ENCODE peak calls at places on chromosome 4, in nine cellular contexts. P is SK-N-SH, Y is A549, I is upper lobe of left lung, G is ovary, J is suprapubic skin, H is transverse colon, S is stomach, C is esophagus muscularis mucosa. X is an unnamed sample.
A peak's percentile ranks its signal among the peaks of the same experiment; 100 is the strongest.

GRCh38 chr4:87012265-87012953 is 77.6 kb downstream of the AFF1 start:
- DNase-seq in H (no peak), Y (peak; percentile 64), I (no peak), C (no peak), P (no peak), J (no peak), G (no peak), S (peak; percentile 45), X (no peak)

GRCh38 chr4:161990721-161991120 is 173.1 kb downstream of the FSTL5 start:
- DNase-seq in S (no peak), I (no peak), H (no peak), C (no peak), J (no peak), G (no peak), P (no peak), Y (no peak), X (no peak)

GRCh38 chr4:65791807-65792308 is 121.6 kb upstream of the EPHA5 start:
- DNase-seq in Y (peak; percentile 4), I (no peak), S (no peak), J (no peak), P (no peak), G (no peak), H (no peak), C (no peak), X (no peak)

GRCh38 chr4:36053931-36054330 is 190.4 kb downstream of the ARAP2 start:
- DNase-seq in S (no peak), P (no peak), C (no peak), Y (no peak), I (no peak), J (no peak), H (no peak), G (no peak), X (no peak)

GRCh38 chr4:109816894-109817293 is 1.3 kb downstream of the GAR1 start:
- DNase-seq in S (no peak), H (no peak), Y (no peak), P (no peak), I (no peak), G (no peak), C (no peak), J (no peak), X (no peak)

GRCh38 chr4:5751073-5751917 is 40.3 kb downstream of the EVC start:
- DNase-seq in I (no peak), C (no peak), J (no peak), P (no peak), G (no peak), S (no peak), Y (no peak), H (no peak), X (no peak)

GRCh38 chr4:17030543-17030942 is 132.1 kb upstream of the LDB2 start:
- DNase-seq in Y (peak; percentile 25), H (no peak), G (no peak), C (peak; percentile 29), P (no peak), I (no peak), J (no peak), S (no peak), X (no peak)

GRCh38 chr4:84965558-84966381 is 720 bp downstream of the WDFY3 start:
- DNase-seq in C (no peak), J (peak; percentile 71), P (peak; percentile 90), I (peak; percentile 92), H (peak; percentile 34), G (peak; percentile 70), Y (peak; percentile 31), S (peak; percentile 40), X (no peak)

GRCh38 chr4:107854326-107855030 is 29.7 kb downstream of the SGMS2 start:
- DNase-seq in Y (no peak), C (no peak), G (no peak), I (no peak), P (no peak), S (no peak), H (no peak), J (no peak), X (no peak)

GRCh38 chr4:130185123-130185522 is 1089.2 kb downstream of the C4orf33 start:
- DNase-seq in G (no peak), Y (no peak), I (no peak), C (no peak), P (no peak), S (no peak), J (no peak), H (no peak), X (no peak)

GRCh38 chr4:148415500-148415899 is 26.7 kb downstream of the NR3C2 start:
- DNase-seq in C (no peak), S (no peak), H (no peak), Y (peak; percentile 17), I (no peak), G (no peak), J (no peak), P (peak; percentile 20), X (no peak)

GRCh38 chr4:7863911-7864681 is 75.6 kb downstream of the AFAP1 start:
- DNase-seq in S (no peak), J (no peak), G (no peak), H (no peak), P (no peak), I (no peak), C (no peak), Y (peak; percentile 44), X (no peak)

GRCh38 chr4:37953620-37954325 is 6.4 kb upstream of the PTTG2 start:
- DNase-seq in I (no peak), P (no peak), H (no peak), C (no peak), S (no peak), J (no peak), G (no peak), Y (peak; percentile 26), X (no peak)

GRCh38 chr4:38867478-38868054 is at the start of gene FAM114A1:
- DNase-seq in G (peak; percentile 88), H (peak; percentile 89), S (peak; percentile 87), C (no peak), P (peak; percentile 94), J (peak; percentile 88), Y (peak; percentile 68), I (peak; percentile 96), X (peak; percentile 71)

GRCh38 chr4:48778431-48779094 is 1.5 kb downstream of the FRYL start:
- DNase-seq in Y (no peak), S (no peak), J (no peak), I (no peak), P (peak; percentile 6), H (no peak), C (no peak), G (no peak), X (no peak)

GRCh38 chr4:102620697-102621497 is 119.7 kb downstream of the NFKB1 start:
- DNase-seq in C (no peak), J (no peak), G (no peak), I (no peak), Y (peak; percentile 82), S (peak; percentile 58), P (peak; percentile 33), H (peak; percentile 47), X (no peak)

GRCh38 chr4:102612195-102612594 is 111.0 kb downstream of the NFKB1 start:
- DNase-seq in Y (no peak), C (no peak), J (no peak), P (no peak), S (no peak), H (no peak), I (no peak), G (no peak), X (no peak)

GRCh38 chr4:102614801-102615200 is 113.6 kb downstream of the NFKB1 start:
- DNase-seq in P (no peak), J (no peak), I (no peak), Y (no peak), C (no peak), S (no peak), H (peak; percentile 34), G (no peak), X (no peak)

GRCh38 chr4:102612824-102613366 is 111.7 kb downstream of the NFKB1 start:
- DNase-seq in I (no peak), J (no peak), C (no peak), P (no peak), H (no peak), G (no peak), Y (no peak), S (no peak), X (no peak)

DNA sequence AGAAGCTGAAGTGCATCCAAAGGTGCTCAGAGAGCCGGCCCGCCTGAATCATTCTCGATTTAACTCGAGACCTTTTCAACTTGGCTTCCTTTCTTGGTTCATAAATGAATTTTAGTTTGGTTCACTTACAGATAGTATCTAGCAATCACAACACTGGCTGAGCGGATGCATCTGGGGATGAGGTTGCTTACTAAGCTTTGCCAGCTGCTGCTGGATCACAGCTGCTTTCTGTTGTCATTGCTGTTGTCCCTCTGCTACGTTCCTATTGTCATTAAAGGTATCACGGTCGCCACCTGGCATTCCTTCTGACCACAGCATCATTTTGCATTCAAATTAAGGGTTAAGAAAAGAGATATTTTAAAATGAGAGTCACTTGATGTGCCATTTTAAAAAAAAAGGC is 115.5 kb downstream of the NFKB1 start:
- DNase-seq in S (no peak), P (peak; percentile 69), H (no peak), J (no peak), Y (no peak), I (no peak), C (no peak), G (no peak), X (no peak)
- H3K27ac ChIP-seq in S (no peak overlapping the region), P (peak overlapping the region; percentile 14), H (no peak overlapping the region), J (no peak overlapping the region), Y (no peak overlapping the region), I (peak overlapping the region; percentile 79), C (no peak overlapping the region), G (no peak overlapping the region), X (no peak overlapping the region)

GRCh38 chr4:42927946-42928345 is 35.4 kb downstream of the GRXCR1 start:
- DNase-seq in C (no peak), Y (no peak), S (no peak), P (no peak), G (no peak), J (no peak), I (no peak), H (no peak), X (no peak)
- TF ChIP-seq EP300 in C (no peak), Y (no peak), S (no peak), P (no peak), G (no peak), J (no peak), I (no peak), H (no peak), X (no peak)

GRCh38 chr4:185128272-185129119 is 14.6 kb upstream of the SLC25A4 start:
- DNase-seq in H (peak; percentile 22), S (no peak), Y (peak; percentile 24), J (no peak), G (peak; percentile 71), I (peak; percentile 88), P (peak; percentile 83), C (no peak), X (no peak)
- TF ChIP-seq CTCF in H (peak; percentile 20), S (no peak), Y (no peak), J (no peak), G (peak; percentile 43), I (peak; percentile 32), P (no peak), C (peak; percentile 38), X (peak; percentile 48)

GRCh38 chr4:99998062-99998880 is 48.2 kb upstream of the H2AZ1 start:
- DNase-seq in C (no peak), J (no peak), I (no peak), G (no peak), Y (peak; percentile 34), P (peak; percentile 27), H (no peak), S (no peak), X (no peak)
- H3K27ac ChIP-seq in C (no peak overlapping the region), J (no peak overlapping the region), I (no peak overlapping the region), G (no peak overlapping the region), Y (no peak overlapping the region), P (peak overlapping the region; percentile 60), H (no peak overlapping the region), S (no peak overlapping the region), X (no peak overlapping the region)

GRCh38 chr4:117900832-117901231 is 133.5 kb upstream of the NDST3 start:
- DNase-seq in H (no peak), I (no peak), P (no peak), C (no peak), J (no peak), S (no peak), Y (no peak), G (no peak), X (no peak)
- TF ChIP-seq EP300 in H (no peak), I (no peak), P (no peak), C (no peak), J (no peak), S (no peak), Y (no peak), G (no peak), X (no peak)